ENCODE peak calls at places on chromosomes 1 and 21, in ten cellular contexts. One of them, this sample, is unnamed.
A peak's percentile ranks its signal among the peaks of the same experiment; 100 is the strongest.

GRCh38 chr21:27693376-27693775 is 726.5 kb upstream of the ADAMTS5 start:
- DNase-seq in GM04503: peak; percentile 85
- DNase-seq in GF-D8: no peak
- DNase-seq in nucleus accumbens: no peak
- DNase-seq in effector CD4-positive, alpha-beta T cell: no peak
- DNase-seq in T1000: no peak
- DNase-seq in NCI-H460: no peak
- DNase-seq in endothelial cell: no peak
- DNase-seq in AG09309: peak; percentile 78
- DNase-seq in right lobe of liver: no peak
- DNase-seq in this sample: no peak

GRCh38 chr1:77668924-77669449 is 13.5 kb downstream of the ZZZ3 start:
- DNase-seq in GF-D8: no peak
- DNase-seq in right lobe of liver: no peak
- DNase-seq in effector CD4-positive, alpha-beta T cell: no peak
- DNase-seq in T1000: no peak
- DNase-seq in NCI-H460: no peak
- DNase-seq in AG09309: no peak
- DNase-seq in endothelial cell: no peak
- DNase-seq in GM04503: no peak
- DNase-seq in nucleus accumbens: no peak
- DNase-seq in this sample: no peak

GRCh38 chr21:42350899-42351543 is at the start of gene TFF2:
- DNase-seq in NCI-H460: no peak
- DNase-seq in nucleus accumbens: no peak
- DNase-seq in right lobe of liver: no peak
- DNase-seq in GF-D8: no peak
- DNase-seq in effector CD4-positive, alpha-beta T cell: no peak
- DNase-seq in endothelial cell: no peak
- DNase-seq in T1000: no peak
- DNase-seq in GM04503: no peak
- DNase-seq in AG09309: no peak
- DNase-seq in this sample: no peak

GRCh38 chr1:80153762-80154555 is 1147.4 kb upstream of the ADGRL4 start:
- DNase-seq in effector CD4-positive, alpha-beta T cell: no peak
- DNase-seq in endothelial cell: no peak
- DNase-seq in AG09309: no peak
- DNase-seq in nucleus accumbens: no peak
- DNase-seq in GF-D8: no peak
- DNase-seq in GM04503: no peak
- DNase-seq in right lobe of liver: no peak
- DNase-seq in T1000: peak; percentile 15
- DNase-seq in NCI-H460: no peak
- DNase-seq in this sample: no peak

GRCh38 chr1:61334718-61335589 is 252.6 kb downstream of the NFIA start:
- DNase-seq in GM04503: no peak
- DNase-seq in nucleus accumbens: no peak
- DNase-seq in AG09309: no peak
- DNase-seq in endothelial cell: no peak
- DNase-seq in right lobe of liver: no peak
- DNase-seq in effector CD4-positive, alpha-beta T cell: no peak
- DNase-seq in NCI-H460: no peak
- DNase-seq in GF-D8: no peak
- DNase-seq in T1000: no peak
- DNase-seq in this sample: peak; percentile 62

GRCh38 chr1:9850442-9851162 is 26.8 kb upstream of the CLSTN1 start:
- DNase-seq in endothelial cell: no peak
- DNase-seq in nucleus accumbens: no peak
- DNase-seq in GM04503: no peak
- DNase-seq in T1000: no peak
- DNase-seq in GF-D8: no peak
- DNase-seq in AG09309: no peak
- DNase-seq in NCI-H460: no peak
- DNase-seq in effector CD4-positive, alpha-beta T cell: no peak
- DNase-seq in right lobe of liver: no peak
- DNase-seq in this sample: no peak

GRCh38 chr1:87450615-87451209 is 122.0 kb downstream of the LMO4 start:
- DNase-seq in AG09309: no peak
- DNase-seq in GM04503: no peak
- DNase-seq in NCI-H460: no peak
- DNase-seq in nucleus accumbens: no peak
- DNase-seq in effector CD4-positive, alpha-beta T cell: no peak
- DNase-seq in right lobe of liver: no peak
- DNase-seq in T1000: no peak
- DNase-seq in endothelial cell: no peak
- DNase-seq in GF-D8: no peak
- DNase-seq in this sample: no peak

GRCh38 chr1:47182681-47183235 is 7.1 kb downstream of the PDZK1IP1 start:
- DNase-seq in right lobe of liver: no peak
- DNase-seq in GF-D8: no peak
- DNase-seq in T1000: no peak
- DNase-seq in effector CD4-positive, alpha-beta T cell: no peak
- DNase-seq in GM04503: no peak
- DNase-seq in nucleus accumbens: no peak
- DNase-seq in NCI-H460: no peak
- DNase-seq in endothelial cell: no peak
- DNase-seq in AG09309: no peak
- DNase-seq in this sample: peak; percentile 55

GRCh38 chr1:67552336-67552759 is 122.1 kb upstream of the SERBP1 start:
- DNase-seq in nucleus accumbens: no peak
- DNase-seq in NCI-H460: no peak
- DNase-seq in effector CD4-positive, alpha-beta T cell: no peak
- DNase-seq in T1000: no peak
- DNase-seq in endothelial cell: no peak
- DNase-seq in GM04503: no peak
- DNase-seq in GF-D8: no peak
- DNase-seq in right lobe of liver: peak; percentile 93
- DNase-seq in AG09309: no peak
- DNase-seq in this sample: no peak

GRCh38 chr1:173420330-173420806 is 56.8 kb upstream of the PRDX6 start:
- DNase-seq in effector CD4-positive, alpha-beta T cell: peak; percentile 47
- DNase-seq in T1000: peak; percentile 67
- DNase-seq in endothelial cell: peak; percentile 62
- DNase-seq in nucleus accumbens: no peak
- DNase-seq in GF-D8: peak; percentile 30
- DNase-seq in NCI-H460: peak; percentile 89
- DNase-seq in AG09309: no peak
- DNase-seq in right lobe of liver: no peak
- DNase-seq in GM04503: peak; percentile 28
- DNase-seq in this sample: no peak

GRCh38 chr1:67921725-67922489 is 88.6 kb upstream of the GNG12 start:
- DNase-seq in GM04503: no peak
- DNase-seq in GF-D8: no peak
- DNase-seq in effector CD4-positive, alpha-beta T cell: no peak
- DNase-seq in endothelial cell: no peak
- DNase-seq in AG09309: no peak
- DNase-seq in right lobe of liver: no peak
- DNase-seq in nucleus accumbens: no peak
- DNase-seq in NCI-H460: no peak
- DNase-seq in T1000: no peak
- DNase-seq in this sample: no peak

GRCh38 chr21:45069085-45069484 is 5.3 kb upstream of the ADARB1 start:
- DNase-seq in endothelial cell: no peak
- DNase-seq in GM04503: no peak
- DNase-seq in NCI-H460: no peak
- DNase-seq in nucleus accumbens: no peak
- DNase-seq in right lobe of liver: no peak
- DNase-seq in effector CD4-positive, alpha-beta T cell: no peak
- DNase-seq in GF-D8: no peak
- DNase-seq in T1000: no peak
- DNase-seq in AG09309: no peak
- DNase-seq in this sample: peak; percentile 22

GRCh38 chr1:162987866-162988265 is 81.3 kb upstream of the RGS4 start:
- DNase-seq in GM04503: no peak
- DNase-seq in right lobe of liver: no peak
- DNase-seq in endothelial cell: no peak
- DNase-seq in GF-D8: no peak
- DNase-seq in effector CD4-positive, alpha-beta T cell: no peak
- DNase-seq in nucleus accumbens: no peak
- DNase-seq in NCI-H460: no peak
- DNase-seq in T1000: no peak
- DNase-seq in AG09309: no peak
- DNase-seq in this sample: no peak

GRCh38 chr1:4944911-4945310 is 290.5 kb downstream of the AJAP1 start:
- DNase-seq in nucleus accumbens: no peak
- DNase-seq in effector CD4-positive, alpha-beta T cell: no peak
- DNase-seq in endothelial cell: no peak
- DNase-seq in AG09309: no peak
- DNase-seq in GF-D8: no peak
- DNase-seq in NCI-H460: no peak
- DNase-seq in GM04503: no peak
- DNase-seq in T1000: no peak
- DNase-seq in right lobe of liver: no peak
- DNase-seq in this sample: no peak

GRCh38 chr1:39614488-39614887 is 25.0 kb downstream of the HEYL start:
- DNase-seq in nucleus accumbens: no peak
- DNase-seq in effector CD4-positive, alpha-beta T cell: no peak
- DNase-seq in GF-D8: no peak
- DNase-seq in right lobe of liver: no peak
- DNase-seq in AG09309: no peak
- DNase-seq in endothelial cell: no peak
- DNase-seq in NCI-H460: no peak
- DNase-seq in GM04503: no peak
- DNase-seq in T1000: no peak
- DNase-seq in this sample: no peak

GRCh38 chr1:43545686-43546387 is 15.2 kb downstream of the PTPRF start:
- DNase-seq in right lobe of liver: peak; percentile 98
- DNase-seq in T1000: no peak
- DNase-seq in nucleus accumbens: peak; percentile 63
- DNase-seq in NCI-H460: no peak
- DNase-seq in GM04503: no peak
- DNase-seq in endothelial cell: peak; percentile 87
- DNase-seq in AG09309: no peak
- DNase-seq in effector CD4-positive, alpha-beta T cell: no peak
- DNase-seq in GF-D8: no peak
- DNase-seq in this sample: peak; percentile 77

GRCh38 chr1:87150143-87150542 is 178.5 kb upstream of the LMO4 start:
- DNase-seq in endothelial cell: no peak
- DNase-seq in AG09309: no peak
- DNase-seq in NCI-H460: no peak
- DNase-seq in right lobe of liver: no peak
- DNase-seq in effector CD4-positive, alpha-beta T cell: no peak
- DNase-seq in T1000: no peak
- DNase-seq in GM04503: no peak
- DNase-seq in GF-D8: no peak
- DNase-seq in nucleus accumbens: no peak
- DNase-seq in this sample: no peak

GRCh38 chr1:112637257-112638108 is 17.9 kb downstream of the CAPZA1 start:
- DNase-seq in nucleus accumbens: no peak
- DNase-seq in right lobe of liver: no peak
- DNase-seq in NCI-H460: no peak
- DNase-seq in T1000: no peak
- DNase-seq in GF-D8: no peak
- DNase-seq in endothelial cell: no peak
- DNase-seq in effector CD4-positive, alpha-beta T cell: no peak
- DNase-seq in GM04503: peak; percentile 70
- DNase-seq in AG09309: no peak
- DNase-seq in this sample: no peak

GRCh38 chr1:116273042-116273783 is 99.8 kb upstream of the ATP1A1 start:
- DNase-seq in GM04503: no peak
- DNase-seq in T1000: no peak
- DNase-seq in endothelial cell: no peak
- DNase-seq in GF-D8: no peak
- DNase-seq in right lobe of liver: peak; percentile 88
- DNase-seq in nucleus accumbens: no peak
- DNase-seq in NCI-H460: no peak
- DNase-seq in effector CD4-positive, alpha-beta T cell: no peak
- DNase-seq in AG09309: no peak
- DNase-seq in this sample: no peak

GRCh38 chr1:156281281-156282142 is 1.1 kb downstream of the SMG5 start:
- DNase-seq in GM04503: no peak
- DNase-seq in GF-D8: no peak
- DNase-seq in T1000: no peak
- DNase-seq in nucleus accumbens: no peak
- DNase-seq in effector CD4-positive, alpha-beta T cell: no peak
- DNase-seq in right lobe of liver: peak; percentile 48
- DNase-seq in NCI-H460: no peak
- DNase-seq in endothelial cell: no peak
- DNase-seq in AG09309: no peak
- DNase-seq in this sample: peak; percentile 57

GRCh38 chr1:24301395-24302175 is 17.6 kb upstream of the GRHL3 start:
- DNase-seq in right lobe of liver: no peak
- DNase-seq in AG09309: no peak
- DNase-seq in nucleus accumbens: no peak
- DNase-seq in endothelial cell: no peak
- DNase-seq in GM04503: no peak
- DNase-seq in T1000: no peak
- DNase-seq in NCI-H460: no peak
- DNase-seq in effector CD4-positive, alpha-beta T cell: no peak
- DNase-seq in GF-D8: no peak
- DNase-seq in this sample: no peak

GRCh38 chr1:110370827-110371226 is 20.0 kb downstream of the SLC16A4 start:
- DNase-seq in endothelial cell: no peak
- DNase-seq in AG09309: peak; percentile 16
- DNase-seq in GM04503: no peak
- DNase-seq in NCI-H460: no peak
- DNase-seq in nucleus accumbens: no peak
- DNase-seq in effector CD4-positive, alpha-beta T cell: no peak
- DNase-seq in right lobe of liver: no peak
- DNase-seq in T1000: no peak
- DNase-seq in GF-D8: no peak
- DNase-seq in this sample: no peak

GRCh38 chr1:185297986-185298385 is 19.1 kb downstream of the IVNS1ABP start:
- DNase-seq in GF-D8: no peak
- DNase-seq in NCI-H460: no peak
- DNase-seq in T1000: no peak
- DNase-seq in AG09309: no peak
- DNase-seq in right lobe of liver: no peak
- DNase-seq in GM04503: no peak
- DNase-seq in effector CD4-positive, alpha-beta T cell: no peak
- DNase-seq in nucleus accumbens: no peak
- DNase-seq in endothelial cell: no peak
- DNase-seq in this sample: no peak

GRCh38 chr1:219837274-219837993 is 90.9 kb downstream of the SLC30A10 start:
- DNase-seq in right lobe of liver: no peak
- DNase-seq in GF-D8: no peak
- DNase-seq in AG09309: peak; percentile 20
- DNase-seq in T1000: no peak
- DNase-seq in GM04503: peak; percentile 11
- DNase-seq in effector CD4-positive, alpha-beta T cell: no peak
- DNase-seq in endothelial cell: peak; percentile 51
- DNase-seq in nucleus accumbens: no peak
- DNase-seq in NCI-H460: peak; percentile 69
- DNase-seq in this sample: no peak

GRCh38 chr21:42332557-42332956 is 17.3 kb upstream of the TFF3 start:
- DNase-seq in GM04503: no peak
- DNase-seq in AG09309: no peak
- DNase-seq in endothelial cell: no peak
- DNase-seq in right lobe of liver: no peak
- DNase-seq in T1000: no peak
- DNase-seq in GF-D8: no peak
- DNase-seq in effector CD4-positive, alpha-beta T cell: no peak
- DNase-seq in NCI-H460: no peak
- DNase-seq in nucleus accumbens: no peak
- DNase-seq in this sample: no peak

GRCh38 chr1:162019006-162019405 is 4.7 kb downstream of the OLFML2B start:
- DNase-seq in T1000: peak; percentile 26
- DNase-seq in GF-D8: no peak
- DNase-seq in GM04503: no peak
- DNase-seq in NCI-H460: no peak
- DNase-seq in AG09309: peak; percentile 71
- DNase-seq in right lobe of liver: no peak
- DNase-seq in nucleus accumbens: no peak
- DNase-seq in effector CD4-positive, alpha-beta T cell: no peak
- DNase-seq in endothelial cell: no peak
- DNase-seq in this sample: no peak

GRCh38 chr21:42809171-42809570 is 70.2 kb downstream of the WDR4 start:
- DNase-seq in GF-D8: no peak
- DNase-seq in T1000: no peak
- DNase-seq in NCI-H460: no peak
- DNase-seq in nucleus accumbens: no peak
- DNase-seq in GM04503: no peak
- DNase-seq in AG09309: no peak
- DNase-seq in effector CD4-positive, alpha-beta T cell: no peak
- DNase-seq in right lobe of liver: no peak
- DNase-seq in endothelial cell: no peak
- DNase-seq in this sample: no peak

GRCh38 chr1:66503841-66504470 is 30.0 kb upstream of the SGIP1 start:
- DNase-seq in GF-D8: no peak
- DNase-seq in effector CD4-positive, alpha-beta T cell: no peak
- DNase-seq in AG09309: no peak
- DNase-seq in endothelial cell: peak; percentile 65
- DNase-seq in NCI-H460: peak; percentile 72
- DNase-seq in T1000: no peak
- DNase-seq in right lobe of liver: no peak
- DNase-seq in GM04503: no peak
- DNase-seq in nucleus accumbens: no peak
- DNase-seq in this sample: no peak